ENCODE peak calls at places on chromosomes 1 and 21, in six cellular contexts. R, U, L, I, C and W are unnamed samples.

GRCh38 chr1:202806845-202807366 is 1.3 kb downstream of the KDM5B start:
- DNase-seq in R (peak; percentile 23), U (no peak), L (peak; percentile 38), I (no peak), C (peak; percentile 42), W (no peak)

GRCh38 chr1:39472826-39473225 is 18.6 kb upstream of the BMP8A start:
- DNase-seq in R (no peak), U (no peak), L (no peak), I (no peak), C (no peak), W (no peak)

GRCh38 chr1:198253668-198254067 is 96.9 kb downstream of the NEK7 start:
- DNase-seq in R (no peak), U (peak; percentile 16), L (peak; percentile 8), I (no peak), C (no peak), W (no peak)

GRCh38 chr1:208834346-208835081 is 590.3 kb upstream of the PLXNA2 start:
- DNase-seq in R (no peak), U (no peak), L (no peak), I (no peak), C (no peak), W (no peak)

GRCh38 chr1:87089070-87089736 is 174.8 kb downstream of the HS2ST1 start:
- DNase-seq in R (no peak), U (no peak), L (no peak), I (no peak), C (no peak), W (no peak)

GRCh38 chr1:229025576-229025975 is 245.3 kb upstream of the RAB4A start:
- DNase-seq in R (no peak), U (no peak), L (no peak), I (no peak), C (no peak), W (no peak)

GRCh38 chr1:155196893-155197638 is 10.6 kb downstream of the THBS3 start:
- DNase-seq in R (no peak), U (no peak), L (no peak), I (no peak), C (no peak), W (no peak)

GRCh38 chr1:12436817-12437599 is 181.0 kb downstream of the DHRS3 start:
- DNase-seq in R (no peak), U (peak; percentile 66), L (peak; percentile 50), I (no peak), C (no peak), W (no peak)

GRCh38 chr1:53115403-53116306 is 26.8 kb downstream of the SLC1A7 start:
- DNase-seq in R (no peak), U (no peak), L (no peak), I (no peak), C (no peak), W (no peak)

GRCh38 chr1:165662186-165662585 is 31.2 kb downstream of the MGST3 start:
- DNase-seq in R (no peak), U (no peak), L (no peak), I (no peak), C (no peak), W (no peak)

GRCh38 chr1:178672434-178672833 is 52.6 kb upstream of the RALGPS2 start:
- DNase-seq in R (no peak), U (no peak), L (no peak), I (no peak), C (no peak), W (no peak)

GRCh38 chr1:59686170-59686569 is 128.6 kb upstream of the HOOK1 start:
- DNase-seq in R (no peak), U (no peak), L (no peak), I (no peak), C (no peak), W (no peak)

GRCh38 chr21:34992180-34992579 is 56.9 kb downstream of the RUNX1 start:
- DNase-seq in R (no peak), U (no peak), L (no peak), I (no peak), C (no peak), W (no peak)

GRCh38 chr1:167752219-167752985 is 30.6 kb downstream of the MPZL1 start:
- DNase-seq in R (no peak), U (peak; percentile 8), L (no peak), I (no peak), C (no peak), W (no peak)

GRCh38 chr1:17031436-17031835 is 19.7 kb upstream of the ATP13A2 start:
- DNase-seq in R (no peak), U (no peak), L (no peak), I (no peak), C (no peak), W (no peak)

GRCh38 chr1:23825762-23826522 is 713 bp upstream of the HMGCL start:
- DNase-seq in R (no peak), U (no peak), L (peak; percentile 13), I (no peak), C (no peak), W (no peak)